ENCODE peak calls at places on chromosomes 7 and 10, in eight cellular contexts. E is left cardiac atrium; N is heart right ventricle; H is activated CD4-positive, alpha-beta T cell treated with anti-CD3 and anti-CD28 coated beads for 36 hours; V is aorta; O is omental fat pad; J is left lung; F is activated CD8-positive, alpha-beta T cell treated with anti-CD3 and anti-CD28 coated beads, Interleukin-2, amount 10 ng/mL, durations not matched to agents 7 days and 5 days. S is an unnamed sample.

GRCh38 chr7:100357131-100357561 is 771 bp upstream of the PILRB start:
- ATAC-seq in V (peak), O (no peak), J (no peak), N (peak), E (no peak), F (no peak), H (no peak), S (no peak)

GRCh38 chr10:1962025-1962424 is 224.7 kb upstream of the ADARB2 start:
- ATAC-seq in F (no peak), H (no peak), E (no peak), O (no peak), J (no peak), N (no peak), V (no peak), S (no peak)

GRCh38 chr7:135189221-135189662 is 18.7 kb upstream of the CYREN start:
- ATAC-seq in J (no peak), F (no peak), E (no peak), O (no peak), N (no peak), H (no peak), V (no peak), S (no peak)

GRCh38 chr7:24949884-24950283 is 30.1 kb downstream of the OSBPL3 start:
- ATAC-seq in V (no peak), N (no peak), O (no peak), E (no peak), H (no peak), F (no peak), J (no peak), S (no peak)

GRCh38 chr7:105866124-105866801 is 10.1 kb downstream of the ATXN7L1 start:
- ATAC-seq in N (no peak), F (no peak), J (peak), E (no peak), H (no peak), O (no peak), V (no peak), S (no peak)

GRCh38 chr7:124752310-124752709 is 13.3 kb downstream of the GPR37 start:
- ATAC-seq in N (no peak), F (no peak), J (no peak), E (no peak), V (no peak), H (no peak), O (peak), S (no peak)

GRCh38 chr7:30859202-30859939 is 52.3 kb upstream of the AQP1 start:
- ATAC-seq in J (no peak), O (no peak), E (no peak), H (no peak), F (no peak), N (no peak), V (no peak), S (no peak)

GRCh38 chr7:66664590-66665293 is 36.1 kb downstream of the KCTD7 start:
- ATAC-seq in F (no peak), O (no peak), V (peak), E (peak), J (no peak), H (no peak), N (peak), S (no peak)

GRCh38 chr7:114931656-114932011 is 9.7 kb downstream of the MDFIC start:
- ATAC-seq in V (no peak), N (no peak), F (peak), H (peak), J (no peak), E (no peak), O (no peak), S (peak)

GRCh38 chr7:80136276-80137045 is 1.8 kb downstream of the GNAI1 start:
- ATAC-seq in O (no peak), J (no peak), E (no peak), H (peak), N (no peak), F (no peak), V (no peak), S (no peak)

GRCh38 chr10:113415246-113415645 is 137.6 kb upstream of the HABP2 start:
- ATAC-seq in V (no peak), H (no peak), J (no peak), F (no peak), N (no peak), E (peak), O (peak), S (peak)

GRCh38 chr7:112571852-112572607 is 91.2 kb downstream of the LSMEM1 start:
- ATAC-seq in O (no peak), E (peak), J (no peak), N (peak), F (no peak), V (no peak), H (no peak), S (peak)

GRCh38 chr10:117830832-117831231 is 215.9 kb downstream of the RAB11FIP2 start:
- ATAC-seq in F (peak), O (no peak), H (peak), J (peak), N (no peak), E (no peak), V (no peak), S (no peak)

GRCh38 chr10:92785118-92785517 is 63.2 kb upstream of the EXOC6 start:
- ATAC-seq in V (no peak), J (no peak), N (no peak), O (no peak), E (no peak), F (no peak), H (no peak), S (no peak)

GRCh38 chr7:76392531-76393115 is 16.9 kb downstream of the SSC4D start:
- ATAC-seq in J (no peak), F (peak), N (peak), O (no peak), H (peak), V (no peak), E (no peak), S (no peak)

GRCh38 chr7:7102906-7103305 is 79.4 kb upstream of the C1GALT1 start:
- ATAC-seq in N (no peak), H (no peak), J (no peak), O (no peak), E (no peak), V (no peak), F (no peak), S (no peak)

GRCh38 chr7:41889040-41889439 is 186.2 kb upstream of the INHBA start:
- ATAC-seq in H (peak), E (no peak), J (no peak), F (peak), O (no peak), N (no peak), V (no peak), S (no peak)

GRCh38 chr7:140873473-140873872 is 51.3 kb downstream of the BRAF start:
- ATAC-seq in H (no peak), N (peak), V (no peak), E (peak), O (no peak), F (no peak), J (no peak), S (no peak)

S was measured in esophagus mucosa.